ENCODE peak calls at places on chromosome X, in six cellular contexts. Y, N, T, Z, I and F are unnamed samples.
A peak's percentile ranks its signal among the peaks of the same experiment; 100 is the strongest.

GRCh38 chrX:103878466-103879151 is 46.6 kb upstream of the RAB9B start:
- DNase-seq in Y (no peak), N (peak; percentile 68), T (no peak), Z (no peak), I (peak; percentile 60), F (peak; percentile 89)

GRCh38 chrX:397575-397974 is 10.9 kb upstream of the PPP2R3B start:
- DNase-seq in Y (peak; percentile 65), N (peak; percentile 46), T (peak; percentile 72), Z (peak; percentile 60), I (peak; percentile 81), F (peak; percentile 18)

GRCh38 chrX:123884809-123885408 is 25.1 kb downstream of the XIAP start:
- DNase-seq in Y (no peak), N (peak; percentile 52), T (peak; percentile 5), Z (no peak), I (peak; percentile 48), F (peak; percentile 6)

GRCh38 chrX:20317873-20318272 is 51.2 kb upstream of the RPS6KA3 start:
- DNase-seq in Y (no peak), N (no peak), T (no peak), Z (no peak), I (no peak), F (no peak)

GRCh38 chrX:118975831-118976598 is 1.6 kb downstream of the LONRF3 start:
- DNase-seq in Y (no peak), N (peak; percentile 3), T (no peak), Z (no peak), I (peak; percentile 53), F (peak; percentile 38)

GRCh38 chrX:150460781-150461180 is 97.7 kb downstream of the MAMLD1 start:
- DNase-seq in Y (no peak), N (no peak), T (no peak), Z (no peak), I (no peak), F (no peak)

GRCh38 chrX:129779747-129780146 is at the start of gene SASH3:
- DNase-seq in Y (no peak), N (no peak), T (no peak), Z (no peak), I (no peak), F (peak; percentile 7)

GRCh38 chrX:18674417-18674787 is 2.5 kb upstream of the RS1 start:
- DNase-seq in Y (peak; percentile 46), N (no peak), T (peak; percentile 5), Z (no peak), I (peak; percentile 3), F (no peak)

GRCh38 chrX:150574824-150575409 is 6.5 kb downstream of the MTM1 start:
- DNase-seq in Y (no peak), N (no peak), T (no peak), Z (no peak), I (no peak), F (no peak)

GRCh38 chrX:17591741-17592110 is 145.6 kb upstream of the SCML1 start:
- DNase-seq in Y (no peak), N (peak; percentile 81), T (no peak), Z (no peak), I (peak; percentile 53), F (no peak)

GRCh38 chrX:154819771-154820341 is 14.6 kb upstream of the MPP1 start:
- DNase-seq in Y (no peak), N (no peak), T (no peak), Z (no peak), I (no peak), F (no peak)

GRCh38 chrX:103681443-103681842 is 5.1 kb downstream of the MORF4L2 start:
- DNase-seq in Y (no peak), N (no peak), T (no peak), Z (no peak), I (no peak), F (no peak)

GRCh38 chrX:45006002-45006800 is 133.2 kb downstream of the KDM6A start:
- DNase-seq in Y (peak; percentile 49), N (peak; percentile 29), T (no peak), Z (no peak), I (no peak), F (no peak)

GRCh38 chrX:31266172-31267076 is 194.6 kb upstream of the FTHL17 start:
- DNase-seq in Y (peak; percentile 58), N (no peak), T (peak; percentile 30), Z (no peak), I (peak; percentile 50), F (peak; percentile 13)

GRCh38 chrX:1941291-1941690 is 326.4 kb downstream of the ASMT start:
- DNase-seq in Y (no peak), N (no peak), T (no peak), Z (no peak), I (no peak), F (no peak)

GRCh38 chrX:55056820-55057690 is 17.8 kb upstream of the PAGE2B start:
- DNase-seq in Y (no peak), N (peak; percentile 19), T (no peak), Z (no peak), I (peak; percentile 60), F (no peak)
- H3K4me2 ChIP-seq in Y (no peak overlapping the region), N (peak overlapping the region; percentile 35), T (no peak overlapping the region), Z (no peak overlapping the region), I (no peak overlapping the region), F (no peak overlapping the region)

GRCh38 chrX:10502961-10503360 is 117.4 kb downstream of the MID1 start:
- DNase-seq in Y (no peak), N (no peak), T (no peak), Z (no peak), I (no peak), F (no peak)
- H3K14ac ChIP-seq in Y (no peak overlapping the region), N (no peak overlapping the region), T (no peak overlapping the region), Z (no peak overlapping the region), I (no peak overlapping the region), F (no peak overlapping the region)

GRCh38 chrX:56313308-56313707 is 81.2 kb downstream of the KLF8 start:
- DNase-seq in Y (no peak), N (no peak), T (no peak), Z (no peak), I (no peak), F (peak; percentile 4)
- H3K4me2 ChIP-seq in Y (no peak overlapping the region), N (no peak overlapping the region), T (no peak overlapping the region), Z (no peak overlapping the region), I (no peak overlapping the region), F (no peak overlapping the region)

GRCh38 chrX:37816766-37817165 is 30.6 kb downstream of the DYNLT3 start:
- DNase-seq in Y (no peak), N (no peak), T (no peak), Z (no peak), I (no peak), F (no peak)
- H3K14ac ChIP-seq in Y (no peak overlapping the region), N (no peak overlapping the region), T (no peak overlapping the region), Z (no peak overlapping the region), I (no peak overlapping the region), F (no peak overlapping the region)

GRCh38 chrX:13369541-13370140 is 49.8 kb upstream of the ATXN3L start:
- DNase-seq in Y (no peak), N (no peak), T (no peak), Z (no peak), I (no peak), F (no peak)
- H3K4me2 ChIP-seq in Y (no peak overlapping the region), N (no peak overlapping the region), T (no peak overlapping the region), Z (no peak overlapping the region), I (no peak overlapping the region), F (no peak overlapping the region)

DNA sequence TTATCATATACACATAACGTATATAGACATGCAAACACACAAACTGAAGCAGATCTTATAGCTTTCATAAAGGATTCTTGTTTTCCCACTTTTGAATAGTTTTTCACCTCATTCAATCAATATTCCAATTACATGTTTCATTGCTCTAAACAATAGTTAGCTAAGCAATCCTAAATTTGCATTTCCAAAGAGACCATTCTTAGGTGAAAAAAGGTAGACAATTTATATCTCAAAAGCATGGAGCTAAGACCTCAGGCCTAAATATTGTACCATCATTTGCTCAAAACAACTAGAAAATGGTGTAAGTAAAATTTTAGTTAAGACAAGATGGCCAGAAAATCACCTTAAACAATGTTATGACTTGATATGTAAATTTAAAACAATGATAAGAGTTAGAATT is 1148.5 kb upstream of the DIAPH2 start:
- DNase-seq in Y (no peak), N (no peak), T (no peak), Z (no peak), I (no peak), F (no peak)
- H3K14ac ChIP-seq in Y (no peak overlapping the region), N (no peak overlapping the region), T (no peak overlapping the region), Z (no peak overlapping the region), I (no peak overlapping the region), F (no peak overlapping the region)

DNA sequence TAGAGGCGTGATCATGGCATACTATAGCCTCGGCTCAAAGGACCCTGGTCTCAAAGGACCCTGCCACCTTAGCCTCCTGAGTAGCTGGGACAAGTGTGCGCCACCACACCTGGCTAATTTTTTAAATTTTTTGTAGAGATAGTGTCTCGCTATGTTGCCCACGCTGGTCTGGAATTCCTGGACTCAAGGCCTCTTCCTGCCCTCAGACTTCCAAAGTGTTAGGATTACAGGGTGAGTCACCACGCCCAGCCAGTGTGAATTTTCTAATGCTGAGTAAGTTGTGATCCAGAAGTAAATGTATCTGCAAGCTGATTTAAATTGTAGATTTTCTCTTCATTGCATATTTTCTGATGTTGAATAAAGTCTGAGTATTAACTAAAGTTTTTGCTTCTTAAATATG is 2.6 kb upstream of the ZNF674 start:
- DNase-seq in Y (no peak), N (peak; percentile 84), T (no peak), Z (no peak), I (peak; percentile 72), F (peak; percentile 88)
- H3K4me2 ChIP-seq in Y (no peak overlapping the region), N (peak overlapping the region; percentile 70), T (no peak overlapping the region), Z (no peak overlapping the region), I (no peak overlapping the region), F (no peak overlapping the region)

DNA sequence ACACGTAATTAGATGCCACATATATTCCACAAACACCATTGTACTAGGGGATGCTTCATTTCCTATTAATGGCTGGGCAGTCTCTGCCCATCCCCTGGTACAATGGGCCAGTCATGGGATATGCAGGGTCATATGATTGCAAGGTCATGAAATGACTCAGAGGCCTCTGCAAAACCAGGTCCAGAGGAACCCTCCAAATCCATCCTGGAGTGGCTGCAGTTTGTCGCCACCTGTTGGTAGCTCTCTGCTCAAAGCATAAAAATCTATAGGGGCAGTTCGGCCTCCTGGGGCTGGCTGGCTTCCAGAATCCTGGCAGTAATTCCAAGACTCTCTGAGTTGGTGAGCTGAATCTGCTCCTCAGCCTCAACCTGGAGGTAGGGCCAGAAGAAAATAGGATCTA is 22.9 kb upstream of the PUDP start:
- DNase-seq in Y (peak; percentile 38), N (no peak), T (no peak), Z (no peak), I (peak; percentile 5), F (peak; percentile 27)
- H3K14ac ChIP-seq in Y (no peak overlapping the region), N (no peak overlapping the region), T (no peak overlapping the region), Z (no peak overlapping the region), I (no peak overlapping the region), F (no peak overlapping the region)